ENCODE peak calls at places on chromosomes 2 and 18, in four cellular contexts. I is HepG2, N is H1, E is endothelial cell of umbilical vein. J is an unnamed sample.

GRCh38 chr2:108534577-108535379 is 508 bp downstream of the LIMS1 start:
- DNase-seq in E (peak), I (peak), N (no peak), J (no peak)

GRCh38 chr2:54629914-54630609 is 93.4 kb upstream of the EML6 start:
- DNase-seq in I (peak), N (no peak), E (no peak), J (no peak)

GRCh38 chr18:75156831-75157230 is 52.1 kb downstream of the PTGR3 start:
- DNase-seq in E (no peak), N (no peak), I (no peak), J (no peak)

GRCh38 chr2:206218792-206219509 is 55.5 kb upstream of the ZDBF2 start:
- DNase-seq in I (no peak), E (no peak), N (no peak), J (no peak)

GRCh38 chr2:224982910-224983688 is 59.2 kb downstream of the DOCK10 start:
- DNase-seq in N (no peak), E (no peak), I (no peak), J (no peak)

GRCh38 chr18:23191232-23191631 is 55.9 kb downstream of the CABLES1 start:
- DNase-seq in I (no peak), E (no peak), N (no peak), J (no peak)

GRCh38 chr2:25312958-25313710 is 28.6 kb downstream of the DNMT3A start:
- DNase-seq in E (no peak), I (no peak), N (no peak), J (no peak)

GRCh38 chr2:197144183-197144582 is 166.4 kb downstream of the ANKRD44 start:
- DNase-seq in I (no peak), N (no peak), E (no peak), J (no peak)

GRCh38 chr2:15107137-15107536 is 454.0 kb downstream of the NBAS start:
- DNase-seq in I (no peak), E (no peak), N (no peak), J (no peak)

GRCh38 chr2:160050147-160050546 is 12.3 kb downstream of the PLA2R1 start:
- DNase-seq in E (no peak), I (no peak), N (no peak), J (no peak)

GRCh38 chr18:49015886-49016647 is 65.3 kb upstream of the SMAD7 start:
- DNase-seq in N (no peak), E (no peak), I (no peak), J (no peak)

GRCh38 chr18:48028716-48029115 is 98.3 kb upstream of the SMAD2 start:
- DNase-seq in I (no peak), N (no peak), E (no peak), J (no peak)

GRCh38 chr2:204072443-204073324 is 136.1 kb downstream of the ICOS start:
- DNase-seq in N (peak), I (peak), E (peak), J (no peak)

GRCh38 chr2:237458519-237458918 is 28.5 kb upstream of the MLPH start:
- DNase-seq in I (no peak), E (no peak), N (no peak), J (no peak)

GRCh38 chr18:58980991-58981390 is 116.3 kb downstream of the ZNF532 start:
- DNase-seq in E (no peak), N (no peak), I (no peak), J (no peak)

GRCh38 chr2:55420244-55420713 is 623 bp upstream of the CCDC88A start:
- DNase-seq in I (no peak), E (no peak), N (no peak), J (no peak)

GRCh38 chr2:145644820-145645302 is 1124.9 kb upstream of the ZEB2 start:
- DNase-seq in E (no peak), I (no peak), N (no peak), J (no peak)

GRCh38 chr18:35247412-35248249 is 6.8 kb downstream of the ZNF397 start:
- DNase-seq in I (no peak), N (no peak), E (no peak), J (no peak)

GRCh38 chr2:65081232-65081685 is 25.0 kb downstream of the CEP68 start:
- DNase-seq in N (no peak), I (no peak), E (peak), J (no peak)

GRCh38 chr2:56288863-56289580 is 105.2 kb downstream of the CCDC85A start:
- DNase-seq in I (no peak), E (no peak), N (no peak), J (no peak)

GRCh38 chr2:11574176-11575046 is 40.6 kb downstream of the GREB1 start:
- DNase-seq in E (no peak), I (no peak), N (no peak), J (no peak)

GRCh38 chr2:224556381-224556780 is 28.8 kb downstream of the CUL3 start:
- DNase-seq in E (no peak), N (no peak), I (no peak), J (no peak)

GRCh38 chr2:72603481-72603880 is 222.4 kb downstream of the EXOC6B start:
- DNase-seq in E (no peak), N (no peak), I (no peak), J (no peak)

GRCh38 chr2:233387667-233388528 is 33.6 kb downstream of the DGKD start:
- DNase-seq in I (peak), N (no peak), E (peak), J (no peak)

DNA sequence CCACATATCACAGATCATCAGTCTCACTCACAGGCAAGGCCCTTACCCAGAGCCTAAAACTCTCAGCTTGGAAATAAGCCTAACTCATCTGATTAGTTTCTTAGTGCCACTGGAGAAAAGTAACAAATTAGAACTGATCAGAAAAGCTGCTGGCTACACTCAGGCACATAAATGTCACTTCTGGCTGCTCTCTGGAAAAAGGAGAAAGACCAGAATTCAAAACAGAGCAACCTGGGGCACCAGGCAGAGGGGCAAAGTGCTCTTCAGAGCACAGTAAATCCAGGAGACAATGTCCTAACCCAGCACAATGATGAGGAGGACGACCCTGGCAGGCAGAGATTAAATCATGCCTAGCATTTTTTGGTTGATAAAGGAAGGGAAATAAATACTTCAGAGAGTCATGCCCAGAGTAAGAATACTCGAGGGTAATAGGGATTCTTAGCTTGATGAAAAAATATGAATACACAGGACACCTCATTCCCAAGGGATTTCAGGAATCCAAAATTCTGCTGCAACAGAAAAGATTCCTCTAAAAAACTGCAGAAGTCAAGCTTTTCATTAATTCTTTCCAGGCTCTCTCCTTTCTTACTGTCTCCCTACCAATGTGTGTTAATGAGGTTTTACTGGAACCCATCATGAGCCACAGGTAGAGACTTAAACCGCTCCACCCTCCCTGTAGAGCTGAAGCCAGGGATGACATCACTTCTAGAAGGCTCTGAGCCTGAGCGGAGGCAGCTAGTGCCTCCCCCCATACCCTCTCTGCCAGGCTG is 3.6 kb downstream of the SDC1 start:
- DNase-seq in I (no peak), N (no peak), E (no peak), J (no peak)
- H3K9ac ChIP-seq in I (no peak), N (no peak), E (no peak), J (no peak)

DNA sequence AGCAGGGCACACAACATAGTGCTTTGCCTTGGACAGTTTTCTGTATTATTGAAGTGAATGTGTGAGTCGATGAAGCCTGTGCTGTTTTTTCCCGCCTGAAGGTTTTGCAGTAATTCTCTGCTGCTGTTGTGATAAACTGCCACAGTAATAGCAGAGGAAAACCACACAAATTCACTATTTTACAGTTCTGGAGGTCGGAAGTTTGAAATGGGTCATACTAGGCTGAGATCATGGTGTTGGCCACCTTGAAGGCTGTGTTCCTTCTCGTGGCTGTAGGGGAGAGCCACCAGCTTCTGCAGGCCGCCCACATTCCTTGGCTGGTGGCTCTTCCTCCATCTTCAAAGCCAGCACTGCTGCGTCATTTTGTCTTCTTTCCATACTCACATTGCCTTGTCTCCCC is 694 bp upstream of the SLC16A14 start:
- DNase-seq in N (no peak), E (no peak), I (no peak), J (no peak)
- H3K4me3 ChIP-seq in N (no peak), E (no peak), I (no peak), J (no peak)

GRCh38 chr18:78584167-78585022 is 395.2 kb upstream of the SALL3 start:
- DNase-seq in E (no peak), N (no peak), I (no peak), J (no peak)
- TF ChIP-seq POLR2AphosphoS5 in E (no peak), N (no peak), I (no peak), J (no peak)

GRCh38 chr2:5690231-5690630 is 2.0 kb upstream of the SOX11 start:
- DNase-seq in I (no peak), N (no peak), E (no peak), J (no peak)
- H3K9ac ChIP-seq in I (no peak), N (peak), E (no peak), J (no peak)

GRCh38 chr2:74618410-74619083 is 29.6 kb downstream of the M1AP start:
- DNase-seq in N (no peak), I (no peak), E (no peak), J (no peak)
- H3K4me3 ChIP-seq in N (no peak), I (no peak), E (no peak), J (no peak)

GRCh38 chr18:313931-314330 is 46.1 kb upstream of the THOC1 start:
- DNase-seq in N (no peak), I (no peak), E (no peak), J (no peak)
- TF ChIP-seq POLR2AphosphoS5 in N (no peak), I (no peak), E (no peak), J (no peak)

DNA sequence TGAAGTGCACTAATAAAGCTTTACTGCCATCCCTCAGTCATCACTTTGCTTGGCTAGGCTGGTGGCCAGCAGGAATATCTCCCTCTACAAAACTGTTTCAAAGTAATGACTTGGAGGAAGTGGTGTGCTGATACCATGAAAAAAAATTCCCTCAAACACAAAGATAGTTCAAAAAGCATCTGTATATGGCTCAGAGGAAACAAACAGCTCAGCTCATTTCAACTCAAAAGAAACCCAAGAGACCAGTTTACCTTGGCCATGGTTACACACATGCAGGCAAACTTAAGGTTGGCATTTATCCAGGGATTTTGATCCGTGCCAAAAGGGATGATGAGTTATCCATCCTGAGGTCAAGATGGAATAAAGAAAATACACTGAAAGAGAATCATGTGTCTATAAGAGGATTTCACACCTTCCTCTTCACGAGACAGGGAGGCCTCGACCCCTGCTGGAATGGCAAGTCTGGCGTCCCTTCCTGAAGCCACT is 18.4 kb upstream of the WIPF1 start:
- DNase-seq in N (no peak), E (peak), I (no peak), J (no peak)
- H3K9ac ChIP-seq in N (no peak), E (no peak), I (no peak), J (no peak)